ENCODE peak calls at places on chromosome 1, in eight cellular contexts. C is aorta; M is left ventricle myocardium inferior; U is cardiac muscle cell; W is IMR-90; I is body of pancreas; O is astrocyte; Q is CD8-positive, alpha-beta T cell. E is an unnamed sample. For H3K36me3, the result is how much of the 10 kb centered on the place peaks cover.

GRCh38 chr1:10650591-10651216 is 145.7 kb downstream of the CASZ1 start:
- DNase-seq in C (no peak), M (no peak), U (no peak), W (no peak), I (no peak), O (no peak), Q (no peak), E (no peak)

GRCh38 chr1:151621351-151621750 is 9.5 kb downstream of the SNX27 start:
- DNase-seq in C (no peak), M (no peak), U (peak), W (no peak), I (peak), O (no peak), Q (no peak), E (no peak)

GRCh38 chr1:156864796-156865195 is 4.1 kb downstream of the NTRK1 start:
- DNase-seq in C (no peak), M (no peak), U (no peak), W (no peak), I (no peak), O (no peak), Q (no peak), E (no peak)

GRCh38 chr1:97806336-97806735 is 114.5 kb downstream of the DPYD start:
- DNase-seq in C (no peak), M (no peak), U (no peak), W (no peak), I (no peak), O (no peak), Q (no peak), E (no peak)

GRCh38 chr1:204448321-204448964 is 36.8 kb upstream of the PPP1R15B start:
- DNase-seq in C (peak), M (no peak), U (no peak), W (no peak), I (no peak), O (no peak), Q (no peak), E (no peak)

GRCh38 chr1:155455588-155456195 is 106.9 kb downstream of the ASH1L start:
- DNase-seq in C (no peak), M (no peak), U (peak), W (peak), I (no peak), O (peak), Q (no peak), E (peak)

GRCh38 chr1:184866991-184867788 is 107.1 kb downstream of the NIBAN1 start:
- DNase-seq in C (no peak), M (no peak), U (no peak), W (peak), I (no peak), O (peak), Q (peak), E (no peak)

GRCh38 chr1:17586172-17586963 is 46.9 kb downstream of the ARHGEF10L start:
- DNase-seq in C (no peak), M (no peak), U (peak), W (peak), I (no peak), O (peak), Q (no peak), E (peak)

GRCh38 chr1:23528245-23528978 is 2.6 kb downstream of the E2F2 start:
- DNase-seq in C (peak), M (peak), U (no peak), W (peak), I (peak), O (peak), Q (peak), E (peak)

GRCh38 chr1:27142464-27142863 is 12.5 kb downstream of the SLC9A1 start:
- DNase-seq in C (no peak), M (no peak), U (no peak), W (no peak), I (no peak), O (no peak), Q (no peak), E (no peak)

GRCh38 chr1:46180082-46180616 is 3.9 kb upstream of the P3R3URF start:
- DNase-seq in C (peak), M (no peak), U (peak), W (no peak), I (peak), O (no peak), Q (no peak), E (no peak)

GRCh38 chr1:227357229-227358078 is 39.2 kb upstream of the CDC42BPA start:
- DNase-seq in C (peak), M (peak), U (peak), W (peak), I (peak), O (peak), Q (no peak), E (peak)

GRCh38 chr1:162899422-162900168 is 38.6 kb upstream of the CCDC190 start:
- DNase-seq in C (no peak), M (no peak), U (no peak), W (peak), I (no peak), O (peak), Q (no peak), E (no peak)

GRCh38 chr1:185636848-185637247 is 97.3 kb upstream of the HMCN1 start:
- DNase-seq in C (no peak), M (no peak), U (no peak), W (no peak), I (no peak), O (no peak), Q (no peak), E (no peak)

GRCh38 chr1:47794530-47794929 is 202.7 kb downstream of the TRABD2B start:
- DNase-seq in C (no peak), M (no peak), U (no peak), W (no peak), I (no peak), O (no peak), Q (no peak), E (no peak)

GRCh38 chr1:113538225-113538624 is 147.9 kb downstream of the MAGI3 start:
- DNase-seq in C (no peak), M (no peak), U (no peak), W (no peak), I (no peak), O (peak), Q (no peak), E (no peak)

GRCh38 chr1:86778510-86779218 is 74.3 kb downstream of the SH3GLB1 start:
- DNase-seq in C (no peak), M (no peak), U (no peak), W (peak), I (no peak), O (peak), Q (no peak), E (no peak)

GRCh38 chr1:30847358-30847972 is 61.1 kb downstream of the SDC3 start:
- DNase-seq in C (peak), M (peak), U (no peak), W (peak), I (peak), O (peak), Q (no peak), E (peak)

GRCh38 chr1:243963566-243963965 is 87.5 kb upstream of the ZBTB18 start:
- DNase-seq in C (no peak), M (no peak), U (no peak), W (no peak), I (no peak), O (no peak), Q (no peak), E (no peak)

GRCh38 chr1:36352141-36352909 is 28.9 kb upstream of the EVA1B start:
- DNase-seq in C (no peak), M (no peak), U (peak), W (peak), I (no peak), O (peak), Q (no peak), E (peak)

GRCh38 chr1:118928739-118929554 is 59.2 kb downstream of the TBX15 start:
- DNase-seq in C (no peak), M (no peak), U (peak), W (peak), I (no peak), O (peak), Q (no peak), E (no peak)

GRCh38 chr1:216531308-216532239 is 108.3 kb upstream of the USH2A start:
- DNase-seq in C (no peak), M (no peak), U (no peak), W (peak), I (peak), O (peak), Q (no peak), E (peak)

GRCh38 chr1:210230149-210230695 is 2.4 kb upstream of the SERTAD4 start:
- DNase-seq in C (no peak), M (no peak), U (no peak), W (no peak), I (no peak), O (no peak), Q (no peak), E (no peak)

GRCh38 chr1:90761781-90762589 is 44.9 kb upstream of the BARHL2 start:
- DNase-seq in C (no peak), M (no peak), U (no peak), W (no peak), I (peak), O (no peak), Q (no peak), E (no peak)

GRCh38 chr1:225318706-225319575 is 108.9 kb downstream of the LBR start:
- DNase-seq in C (no peak), M (no peak), U (peak), W (peak), I (peak), O (peak), Q (no peak), E (no peak)

GRCh38 chr1:27476222-27476621 is 13.7 kb downstream of the WASF2 start:
- DNase-seq in C (no peak), M (no peak), U (no peak), W (no peak), I (no peak), O (no peak), Q (no peak), E (no peak)

GRCh38 chr1:117058810-117059209 is 1.3 kb upstream of the TTF2 start:
- DNase-seq in C (no peak), M (no peak), U (no peak), W (no peak), I (no peak), O (no peak), Q (no peak), E (no peak)

GRCh38 chr1:63693956-63694607 is 79.7 kb upstream of the ROR1 start:
- DNase-seq in C (no peak), M (no peak), U (no peak), W (peak), I (no peak), O (peak), Q (no peak), E (no peak)

GRCh38 chr1:76425104-76425842 is 350.7 kb downstream of the ST6GALNAC3 start:
- DNase-seq in C (no peak), M (no peak), U (no peak), W (no peak), I (no peak), O (no peak), Q (no peak), E (no peak)

GRCh38 chr1:9110669-9111356 is 18.1 kb downstream of the GPR157 start:
- DNase-seq in C (peak), M (peak), U (peak), W (peak), I (peak), O (peak), Q (peak), E (peak)

GRCh38 chr1:166999090-166999489 is 10.0 kb downstream of the MAEL start:
- DNase-seq in C (no peak), M (no peak), U (no peak), W (peak), I (no peak), O (peak), Q (no peak), E (no peak)

GRCh38 chr1:185996211-185996610 is 262.0 kb downstream of the HMCN1 start:
- DNase-seq in C (peak), M (peak), U (no peak), W (peak), I (peak), O (peak), Q (no peak), E (peak)

GRCh38 chr1:171252482-171252881 is 4.2 kb downstream of the FMO1 start:
- DNase-seq in C (no peak), M (no peak), U (no peak), W (no peak), I (no peak), O (no peak), Q (no peak), E (no peak)

GRCh38 chr1:7554343-7555270 is 216.5 kb upstream of the VAMP3 start:
- DNase-seq in C (peak), M (no peak), U (no peak), W (no peak), I (no peak), O (peak), Q (no peak), E (no peak)

GRCh38 chr1:164510435-164510834 is 48.5 kb upstream of the PBX1 start:
- DNase-seq in C (no peak), M (no peak), U (no peak), W (peak), I (no peak), O (no peak), Q (no peak), E (no peak)

GRCh38 chr1:32984090-32984828 is 19.6 kb upstream of the RNF19B start:
- DNase-seq in C (no peak), M (no peak), U (no peak), W (peak), I (peak), O (no peak), Q (no peak), E (no peak)

DNA sequence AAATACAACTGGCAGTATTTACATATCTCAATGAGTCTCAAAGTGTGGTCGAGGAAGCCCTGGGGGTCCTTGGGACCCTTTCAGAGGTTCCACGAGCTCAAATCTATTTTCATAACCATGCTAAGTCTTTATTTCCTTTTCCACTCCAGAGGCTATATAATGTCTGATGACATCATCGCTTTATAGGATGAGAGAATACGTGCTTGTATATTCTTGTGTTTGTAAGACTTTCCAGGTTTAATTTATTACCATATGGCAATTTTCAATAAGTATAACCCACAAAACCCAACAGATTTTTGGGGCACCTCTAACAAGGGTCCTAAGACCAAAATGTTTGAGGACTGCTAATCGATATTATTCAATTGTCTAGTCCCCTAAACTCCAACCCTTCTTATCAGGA is 1.4 kb upstream of the SLC19A2 start:
- DNase-seq in C (no peak), M (no peak), U (no peak), W (peak), I (no peak), O (no peak), Q (no peak), E (no peak)
- H3K4me3 ChIP-seq in C (no peak), M (peak), U (peak), W (no peak), I (no peak), O (peak), Q (no peak), E (peak)

GRCh38 chr1:109776911-109777310 is 13.2 kb upstream of the EPS8L3 start:
- DNase-seq in C (peak), M (peak), U (peak), W (peak), I (peak), O (peak), Q (peak), E (peak)
- H3K27ac ChIP-seq in C (no peak), M (peak), U (no peak), W (no peak), I (no peak), O (no peak), Q (no peak), E (no peak)

GRCh38 chr1:3783651-3784474 is 11.3 kb downstream of the SMIM1 start:
- DNase-seq in C (no peak), M (no peak), U (no peak), W (no peak), I (no peak), O (no peak), Q (no peak), E (no peak)
- H3K36me3 ChIP-seq in C (under half), M (half or more), U (half or more), W (half or more), I (under half), O (under half), Q (under half), E (half or more)

DNA sequence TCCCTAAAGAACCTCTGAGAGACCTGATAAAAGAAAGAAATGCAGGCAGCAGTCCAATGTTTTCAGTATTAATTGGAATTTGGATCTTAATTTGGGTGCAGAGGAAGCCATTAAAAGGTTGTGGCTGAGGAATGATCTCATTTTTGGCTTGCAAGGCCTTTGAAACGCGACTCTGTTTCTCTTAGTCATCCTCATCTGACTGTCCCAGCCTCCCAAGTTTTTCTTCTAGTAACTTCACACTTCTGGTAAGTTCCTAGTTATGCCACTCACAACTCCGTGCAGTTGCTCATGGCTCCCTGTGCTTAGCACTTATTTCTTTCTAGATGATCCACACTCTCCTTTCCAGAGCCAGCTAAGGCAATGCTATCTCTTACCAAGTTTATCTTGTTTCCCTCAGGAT is 147.4 kb upstream of the USP24 start:
- DNase-seq in C (no peak), M (no peak), U (no peak), W (peak), I (no peak), O (peak), Q (no peak), E (no peak)
- H3K4me3 ChIP-seq in C (no peak), M (no peak), U (no peak), W (no peak), I (no peak), O (no peak), Q (no peak), E (no peak)